ENCODE peak calls at places on chromosomes 1 and 21, in five cellular contexts. X, J, I, R and W are unnamed samples.
A peak's percentile ranks its signal among the peaks of the same experiment; 100 is the strongest.

GRCh38 chr21:29360799-29361765 is 62.4 kb downstream of the BACH1 start:
- DNase-seq in J (no peak), X (no peak), R (peak; percentile 35), I (no peak), W (no peak)

GRCh38 chr1:19006837-19007271 is 50.4 kb upstream of the IFFO2 start:
- DNase-seq in I (no peak), X (no peak), R (no peak), J (no peak), W (no peak)

GRCh38 chr1:210850556-210850955 is 283.4 kb downstream of the KCNH1 start:
- DNase-seq in I (peak; percentile 6), J (no peak), R (no peak), X (no peak), W (no peak)

GRCh38 chr1:37393585-37394120 is 80.7 kb upstream of the ZC3H12A start:
- DNase-seq in J (no peak), R (no peak), X (no peak), I (no peak), W (no peak)

GRCh38 chr1:223364685-223365382 is 858 bp upstream of the SUSD4 start:
- DNase-seq in R (no peak), I (peak; percentile 47), X (peak; percentile 10), J (peak; percentile 4), W (no peak)

GRCh38 chr1:11099310-11100148 is at the start of gene EXOSC10:
- DNase-seq in X (peak; percentile 96), J (peak; percentile 97), I (peak; percentile 96), R (peak; percentile 89), W (peak; percentile 93)

GRCh38 chr1:58555393-58555792 is 8.9 kb upstream of the OMA1 start:
- DNase-seq in J (no peak), X (no peak), R (no peak), I (no peak), W (no peak)

GRCh38 chr21:21373969-21374368 is 375.8 kb downstream of the NCAM2 start:
- DNase-seq in I (no peak), X (no peak), R (no peak), J (no peak), W (no peak)

GRCh38 chr1:17439250-17440073 is at the start of gene RCC2:
- DNase-seq in X (peak; percentile 74), J (peak; percentile 58), I (peak; percentile 78), R (peak; percentile 91), W (peak; percentile 69)

GRCh38 chr1:82318265-82318664 is 517.5 kb downstream of the ADGRL2 start:
- DNase-seq in I (no peak), X (no peak), J (no peak), R (peak; percentile 64), W (no peak)

GRCh38 chr1:246837418-246838117 is 94.2 kb downstream of the AHCTF1 start:
- DNase-seq in J (no peak), R (peak; percentile 62), X (no peak), I (no peak), W (no peak)